ENCODE peak calls at places on chromosomes 1 and 21, in ten cellular contexts. One of them, this sample, is unnamed.

GRCh38 chr1:8879348-8880067 is 1.0 kb upstream of the ENO1 start:
- DNase-seq in HepG2: no peak
- DNase-seq in stomach: no peak
- DNase-seq in GM12878: no peak
- DNase-seq in K562: no peak
- DNase-seq in SK-N-SH: no peak
- DNase-seq in sigmoid colon: peak; percentile 81
- DNase-seq in H1: no peak
- DNase-seq in suprapubic skin: no peak
- DNase-seq in esophagus muscularis mucosa: no peak
- DNase-seq in this sample: no peak

GRCh38 chr1:156869455-156869854 is 8.8 kb downstream of the NTRK1 start:
- DNase-seq in suprapubic skin: no peak
- DNase-seq in stomach: no peak
- DNase-seq in HepG2: no peak
- DNase-seq in sigmoid colon: no peak
- DNase-seq in H1: no peak
- DNase-seq in K562: no peak
- DNase-seq in GM12878: no peak
- DNase-seq in esophagus muscularis mucosa: no peak
- DNase-seq in SK-N-SH: no peak
- DNase-seq in this sample: no peak

GRCh38 chr21:39182484-39183271 is 573 bp downstream of the PSMG1 start:
- DNase-seq in suprapubic skin: peak; percentile 72
- DNase-seq in stomach: no peak
- DNase-seq in SK-N-SH: no peak
- DNase-seq in HepG2: no peak
- DNase-seq in esophagus muscularis mucosa: no peak
- DNase-seq in K562: no peak
- DNase-seq in H1: no peak
- DNase-seq in sigmoid colon: peak; percentile 73
- DNase-seq in GM12878: no peak
- DNase-seq in this sample: peak; percentile 23

GRCh38 chr1:29361686-29362085 is 125.4 kb downstream of the PTPRU start:
- DNase-seq in esophagus muscularis mucosa: no peak
- DNase-seq in suprapubic skin: no peak
- DNase-seq in K562: no peak
- DNase-seq in H1: no peak
- DNase-seq in sigmoid colon: no peak
- DNase-seq in stomach: no peak
- DNase-seq in GM12878: no peak
- DNase-seq in HepG2: no peak
- DNase-seq in SK-N-SH: no peak
- DNase-seq in this sample: no peak

GRCh38 chr1:167720965-167721616 is 691 bp upstream of the MPZL1 start:
- DNase-seq in HepG2: peak; percentile 49
- DNase-seq in K562: no peak
- DNase-seq in esophagus muscularis mucosa: no peak
- DNase-seq in sigmoid colon: no peak
- DNase-seq in H1: no peak
- DNase-seq in SK-N-SH: peak; percentile 42
- DNase-seq in stomach: peak; percentile 52
- DNase-seq in suprapubic skin: no peak
- DNase-seq in GM12878: no peak
- DNase-seq in this sample: peak; percentile 58

GRCh38 chr1:15571266-15571665 is 13.6 kb downstream of the AGMAT start:
- DNase-seq in esophagus muscularis mucosa: no peak
- DNase-seq in HepG2: no peak
- DNase-seq in GM12878: no peak
- DNase-seq in H1: no peak
- DNase-seq in K562: no peak
- DNase-seq in stomach: no peak
- DNase-seq in suprapubic skin: no peak
- DNase-seq in sigmoid colon: no peak
- DNase-seq in SK-N-SH: no peak
- DNase-seq in this sample: no peak

GRCh38 chr1:89609781-89610456 is 23.0 kb upstream of the LRRC8C start:
- DNase-seq in SK-N-SH: no peak
- DNase-seq in H1: no peak
- DNase-seq in sigmoid colon: no peak
- DNase-seq in stomach: no peak
- DNase-seq in K562: no peak
- DNase-seq in GM12878: no peak
- DNase-seq in suprapubic skin: no peak
- DNase-seq in HepG2: peak; percentile 45
- DNase-seq in esophagus muscularis mucosa: no peak
- DNase-seq in this sample: no peak

GRCh38 chr1:9881838-9882249 is 28.2 kb downstream of the CTNNBIP1 start:
- DNase-seq in SK-N-SH: no peak
- DNase-seq in HepG2: no peak
- DNase-seq in sigmoid colon: no peak
- DNase-seq in esophagus muscularis mucosa: no peak
- DNase-seq in suprapubic skin: no peak
- DNase-seq in stomach: no peak
- DNase-seq in H1: no peak
- DNase-seq in K562: no peak
- DNase-seq in GM12878: no peak
- DNase-seq in this sample: no peak

GRCh38 chr1:231515748-231516147 is 12.7 kb upstream of the TSNAX start:
- DNase-seq in suprapubic skin: no peak
- DNase-seq in SK-N-SH: no peak
- DNase-seq in sigmoid colon: no peak
- DNase-seq in H1: no peak
- DNase-seq in K562: no peak
- DNase-seq in esophagus muscularis mucosa: no peak
- DNase-seq in stomach: no peak
- DNase-seq in HepG2: no peak
- DNase-seq in GM12878: peak; percentile 19
- DNase-seq in this sample: no peak

GRCh38 chr1:211420389-211420788 is 71.6 kb downstream of the RD3 start:
- DNase-seq in stomach: no peak
- DNase-seq in HepG2: no peak
- DNase-seq in K562: peak; percentile 10
- DNase-seq in GM12878: no peak
- DNase-seq in suprapubic skin: no peak
- DNase-seq in esophagus muscularis mucosa: no peak
- DNase-seq in SK-N-SH: no peak
- DNase-seq in H1: no peak
- DNase-seq in sigmoid colon: no peak
- DNase-seq in this sample: no peak

GRCh38 chr1:34742667-34743270 is 12.1 kb upstream of the GJB5 start:
- DNase-seq in GM12878: peak; percentile 2
- DNase-seq in H1: peak; percentile 98
- DNase-seq in sigmoid colon: peak; percentile 71
- DNase-seq in stomach: peak; percentile 86
- DNase-seq in esophagus muscularis mucosa: no peak
- DNase-seq in K562: peak; percentile 89
- DNase-seq in suprapubic skin: no peak
- DNase-seq in HepG2: peak; percentile 50
- DNase-seq in SK-N-SH: peak; percentile 91
- DNase-seq in this sample: peak; percentile 89

GRCh38 chr1:64923294-64923718 is 43.0 kb downstream of the JAK1 start:
- DNase-seq in sigmoid colon: no peak
- DNase-seq in H1: no peak
- DNase-seq in GM12878: no peak
- DNase-seq in K562: no peak
- DNase-seq in stomach: no peak
- DNase-seq in suprapubic skin: no peak
- DNase-seq in SK-N-SH: no peak
- DNase-seq in esophagus muscularis mucosa: peak; percentile 5
- DNase-seq in HepG2: no peak
- DNase-seq in this sample: no peak

GRCh38 chr1:21320410-21321107 is 30.3 kb upstream of the ECE1 start:
- DNase-seq in H1: no peak
- DNase-seq in sigmoid colon: peak; percentile 65
- DNase-seq in K562: peak; percentile 59
- DNase-seq in HepG2: no peak
- DNase-seq in GM12878: no peak
- DNase-seq in SK-N-SH: no peak
- DNase-seq in stomach: no peak
- DNase-seq in suprapubic skin: no peak
- DNase-seq in esophagus muscularis mucosa: no peak
- DNase-seq in this sample: no peak

GRCh38 chr21:32351428-32351827 is 41.4 kb downstream of the URB1 start:
- DNase-seq in sigmoid colon: peak; percentile 34
- DNase-seq in H1: no peak
- DNase-seq in suprapubic skin: no peak
- DNase-seq in esophagus muscularis mucosa: no peak
- DNase-seq in GM12878: no peak
- DNase-seq in stomach: no peak
- DNase-seq in K562: no peak
- DNase-seq in HepG2: no peak
- DNase-seq in SK-N-SH: no peak
- DNase-seq in this sample: no peak

GRCh38 chr1:36625253-36625958 is 142.7 kb upstream of the CSF3R start:
- DNase-seq in sigmoid colon: no peak
- DNase-seq in esophagus muscularis mucosa: no peak
- DNase-seq in stomach: no peak
- DNase-seq in HepG2: no peak
- DNase-seq in K562: no peak
- DNase-seq in SK-N-SH: peak; percentile 41
- DNase-seq in GM12878: no peak
- DNase-seq in suprapubic skin: no peak
- DNase-seq in H1: no peak
- DNase-seq in this sample: no peak

GRCh38 chr1:54230507-54231339 is 30.8 kb downstream of the MRPL37 start:
- DNase-seq in SK-N-SH: peak; percentile 72
- DNase-seq in stomach: no peak
- DNase-seq in HepG2: no peak
- DNase-seq in esophagus muscularis mucosa: no peak
- DNase-seq in GM12878: no peak
- DNase-seq in K562: no peak
- DNase-seq in suprapubic skin: no peak
- DNase-seq in sigmoid colon: no peak
- DNase-seq in H1: no peak
- DNase-seq in this sample: no peak

GRCh38 chr1:96236156-96236739 is 485.3 kb upstream of the PTBP2 start:
- DNase-seq in esophagus muscularis mucosa: no peak
- DNase-seq in SK-N-SH: peak; percentile 33
- DNase-seq in suprapubic skin: no peak
- DNase-seq in H1: no peak
- DNase-seq in HepG2: peak; percentile 10
- DNase-seq in sigmoid colon: no peak
- DNase-seq in K562: no peak
- DNase-seq in stomach: peak; percentile 26
- DNase-seq in GM12878: no peak
- DNase-seq in this sample: peak; percentile 8

GRCh38 chr1:96233422-96233821 is 488.2 kb upstream of the PTBP2 start:
- DNase-seq in esophagus muscularis mucosa: no peak
- DNase-seq in suprapubic skin: no peak
- DNase-seq in GM12878: no peak
- DNase-seq in SK-N-SH: no peak
- DNase-seq in HepG2: no peak
- DNase-seq in H1: no peak
- DNase-seq in K562: no peak
- DNase-seq in stomach: no peak
- DNase-seq in sigmoid colon: no peak
- DNase-seq in this sample: no peak

GRCh38 chr1:96238426-96238825 is 483.2 kb upstream of the PTBP2 start:
- DNase-seq in suprapubic skin: no peak
- DNase-seq in GM12878: no peak
- DNase-seq in sigmoid colon: no peak
- DNase-seq in K562: no peak
- DNase-seq in esophagus muscularis mucosa: no peak
- DNase-seq in stomach: no peak
- DNase-seq in HepG2: no peak
- DNase-seq in SK-N-SH: no peak
- DNase-seq in H1: no peak
- DNase-seq in this sample: no peak

GRCh38 chr1:96234299-96234698 is 487.3 kb upstream of the PTBP2 start:
- DNase-seq in suprapubic skin: peak; percentile 78
- DNase-seq in GM12878: no peak
- DNase-seq in K562: no peak
- DNase-seq in SK-N-SH: no peak
- DNase-seq in H1: no peak
- DNase-seq in esophagus muscularis mucosa: no peak
- DNase-seq in HepG2: peak; percentile 2
- DNase-seq in sigmoid colon: peak; percentile 65
- DNase-seq in stomach: peak; percentile 53
- DNase-seq in this sample: no peak
- TF ChIP-seq EP300 in suprapubic skin: no peak
- TF ChIP-seq EP300 in GM12878: no peak
- TF ChIP-seq EP300 in K562: no peak
- TF ChIP-seq EP300 in SK-N-SH: no peak
- TF ChIP-seq EP300 in H1: no peak
- TF ChIP-seq EP300 in esophagus muscularis mucosa: no peak
- TF ChIP-seq EP300 in HepG2: no peak
- TF ChIP-seq EP300 in sigmoid colon: no peak
- TF ChIP-seq EP300 in stomach: no peak
- TF ChIP-seq EP300 in this sample: no peak

GRCh38 chr1:198220428-198220827 is 63.6 kb downstream of the NEK7 start:
- DNase-seq in K562: no peak
- DNase-seq in H1: no peak
- DNase-seq in sigmoid colon: no peak
- DNase-seq in HepG2: no peak
- DNase-seq in GM12878: no peak
- DNase-seq in esophagus muscularis mucosa: no peak
- DNase-seq in stomach: no peak
- DNase-seq in suprapubic skin: no peak
- DNase-seq in SK-N-SH: no peak
- DNase-seq in this sample: no peak
- TF ChIP-seq POLR2AphosphoS5 in K562: no peak
- TF ChIP-seq POLR2AphosphoS5 in H1: no peak
- TF ChIP-seq POLR2AphosphoS5 in sigmoid colon: no peak
- TF ChIP-seq POLR2AphosphoS5 in HepG2: no peak
- TF ChIP-seq POLR2AphosphoS5 in GM12878: no peak
- TF ChIP-seq POLR2AphosphoS5 in esophagus muscularis mucosa: no peak
- TF ChIP-seq POLR2AphosphoS5 in stomach: no peak
- TF ChIP-seq POLR2AphosphoS5 in suprapubic skin: no peak
- TF ChIP-seq POLR2AphosphoS5 in SK-N-SH: peak; percentile 77
- TF ChIP-seq POLR2AphosphoS5 in this sample: no peak

DNA sequence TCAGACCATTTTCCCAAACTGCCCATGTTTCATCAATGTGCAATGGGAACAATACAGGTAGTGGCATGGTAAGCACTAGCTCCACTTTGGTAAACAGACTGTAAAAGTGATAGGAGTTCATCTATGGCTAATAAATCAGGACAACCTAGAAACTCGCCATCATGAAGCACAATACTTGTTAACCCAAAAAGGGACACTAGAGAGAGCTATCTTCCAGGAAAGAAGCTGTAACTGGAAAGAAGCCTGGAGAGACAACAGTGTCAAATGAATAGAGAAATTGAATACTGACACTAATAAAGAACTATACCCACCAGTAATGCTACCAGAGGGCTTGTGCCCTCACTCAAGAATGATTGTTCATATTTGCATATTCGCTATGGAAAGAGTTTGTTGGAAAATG is 164.7 kb upstream of the RGS18 start:
- DNase-seq in GM12878: no peak
- DNase-seq in K562: no peak
- DNase-seq in SK-N-SH: no peak
- DNase-seq in stomach: no peak
- DNase-seq in esophagus muscularis mucosa: no peak
- DNase-seq in suprapubic skin: no peak
- DNase-seq in H1: no peak
- DNase-seq in sigmoid colon: no peak
- DNase-seq in HepG2: peak; percentile 2
- DNase-seq in this sample: no peak
- TF ChIP-seq CTCF in GM12878: no peak
- TF ChIP-seq CTCF in K562: peak; percentile 40
- TF ChIP-seq CTCF in SK-N-SH: peak; percentile 53
- TF ChIP-seq CTCF in stomach: no peak
- TF ChIP-seq CTCF in esophagus muscularis mucosa: no peak
- TF ChIP-seq CTCF in suprapubic skin: no peak
- TF ChIP-seq CTCF in H1: peak; percentile 46
- TF ChIP-seq CTCF in sigmoid colon: no peak
- TF ChIP-seq CTCF in HepG2: no peak
- TF ChIP-seq CTCF in this sample: no peak

GRCh38 chr1:24481098-24481497 is 21.5 kb upstream of the RCAN3 start:
- DNase-seq in sigmoid colon: no peak
- DNase-seq in GM12878: peak; percentile 40
- DNase-seq in H1: no peak
- DNase-seq in SK-N-SH: no peak
- DNase-seq in HepG2: no peak
- DNase-seq in suprapubic skin: no peak
- DNase-seq in K562: peak; percentile 48
- DNase-seq in stomach: no peak
- DNase-seq in esophagus muscularis mucosa: no peak
- DNase-seq in this sample: peak; percentile 29
- TF ChIP-seq EP300 in sigmoid colon: no peak
- TF ChIP-seq EP300 in GM12878: peak; percentile 21
- TF ChIP-seq EP300 in H1: no peak
- TF ChIP-seq EP300 in SK-N-SH: no peak
- TF ChIP-seq EP300 in HepG2: no peak
- TF ChIP-seq EP300 in suprapubic skin: no peak
- TF ChIP-seq EP300 in K562: no peak
- TF ChIP-seq EP300 in stomach: no peak
- TF ChIP-seq EP300 in esophagus muscularis mucosa: no peak
- TF ChIP-seq EP300 in this sample: no peak

This sample was measured in transverse colon.